ENCODE peak calls at places on chromosomes 1 and 21, in five cellular contexts. G is hepatocyte, E is fibroblast of lung, N is small intestine, X is right cardiac atrium. U is an unnamed sample. For H3K4me1, the result is how much of the 10 kb centered on the place peaks cover.

GRCh38 chr1:10513199-10513598 is 38.4 kb downstream of the PEX14 start:
- DNase-seq in G (no peak), E (no peak), N (no peak), X (no peak), U (no peak)

GRCh38 chr1:158148458-158148857 is 32.2 kb upstream of the CD1D start:
- DNase-seq in G (no peak), E (no peak), N (no peak), X (no peak), U (no peak)

GRCh38 chr1:32717503-32717902 is 14.9 kb upstream of the SYNC start:
- DNase-seq in G (no peak), E (no peak), N (no peak), X (no peak), U (no peak)

GRCh38 chr1:119143716-119144115 is 3.3 kb upstream of the WARS2 start:
- DNase-seq in G (no peak), E (no peak), N (no peak), X (no peak), U (no peak)

GRCh38 chr1:28663871-28664470 is 4.6 kb upstream of the GMEB1 start:
- DNase-seq in G (no peak), E (no peak), N (no peak), X (no peak), U (no peak)

GRCh38 chr1:212529211-212529731 is 79.3 kb upstream of the ATF3 start:
- DNase-seq in G (no peak), E (peak), N (no peak), X (no peak), U (peak)

GRCh38 chr1:234771642-234772344 is 161.8 kb upstream of the IRF2BP2 start:
- DNase-seq in G (peak), E (peak), N (no peak), X (no peak), U (peak)

GRCh38 chr1:228064741-228065542 is 17.6 kb upstream of the ARF1 start:
- DNase-seq in G (no peak), E (no peak), N (no peak), X (no peak), U (no peak)

GRCh38 chr1:172394167-172394751 is 26.2 kb upstream of the C1orf105 start:
- DNase-seq in G (peak), E (peak), N (peak), X (no peak), U (peak)

GRCh38 chr1:220575718-220576497 is 48.0 kb downstream of the MARK1 start:
- DNase-seq in G (no peak), E (peak), N (no peak), X (no peak), U (no peak)

GRCh38 chr1:62439652-62440371 is 3.0 kb downstream of the USP1 start:
- DNase-seq in G (peak), E (no peak), N (no peak), X (no peak), U (no peak)

DNA sequence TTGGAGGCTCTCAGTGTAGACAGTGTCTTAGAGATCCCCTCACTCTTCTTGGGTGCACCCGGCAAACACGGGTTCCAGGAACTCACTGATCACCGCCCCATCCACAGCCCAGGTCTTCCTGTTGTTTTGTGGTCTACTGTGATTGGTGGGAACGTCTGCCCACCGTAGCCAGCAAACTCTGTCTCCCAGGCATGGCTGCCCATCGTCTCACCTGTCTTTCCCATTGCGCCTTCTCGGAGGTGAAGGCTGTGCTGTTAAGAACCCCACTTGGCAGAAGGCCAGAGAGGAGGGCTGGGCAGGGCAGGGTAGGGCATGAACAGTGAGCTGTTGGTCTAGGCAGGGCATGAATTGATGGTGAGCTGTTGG is 14.1 kb upstream of the KCNA2 start:
- DNase-seq in G (no peak), E (no peak), N (peak), X (no peak), U (no peak)
- H3K4me3 ChIP-seq in G (no peak), E (no peak), N (no peak), X (no peak), U (no peak)

DNA sequence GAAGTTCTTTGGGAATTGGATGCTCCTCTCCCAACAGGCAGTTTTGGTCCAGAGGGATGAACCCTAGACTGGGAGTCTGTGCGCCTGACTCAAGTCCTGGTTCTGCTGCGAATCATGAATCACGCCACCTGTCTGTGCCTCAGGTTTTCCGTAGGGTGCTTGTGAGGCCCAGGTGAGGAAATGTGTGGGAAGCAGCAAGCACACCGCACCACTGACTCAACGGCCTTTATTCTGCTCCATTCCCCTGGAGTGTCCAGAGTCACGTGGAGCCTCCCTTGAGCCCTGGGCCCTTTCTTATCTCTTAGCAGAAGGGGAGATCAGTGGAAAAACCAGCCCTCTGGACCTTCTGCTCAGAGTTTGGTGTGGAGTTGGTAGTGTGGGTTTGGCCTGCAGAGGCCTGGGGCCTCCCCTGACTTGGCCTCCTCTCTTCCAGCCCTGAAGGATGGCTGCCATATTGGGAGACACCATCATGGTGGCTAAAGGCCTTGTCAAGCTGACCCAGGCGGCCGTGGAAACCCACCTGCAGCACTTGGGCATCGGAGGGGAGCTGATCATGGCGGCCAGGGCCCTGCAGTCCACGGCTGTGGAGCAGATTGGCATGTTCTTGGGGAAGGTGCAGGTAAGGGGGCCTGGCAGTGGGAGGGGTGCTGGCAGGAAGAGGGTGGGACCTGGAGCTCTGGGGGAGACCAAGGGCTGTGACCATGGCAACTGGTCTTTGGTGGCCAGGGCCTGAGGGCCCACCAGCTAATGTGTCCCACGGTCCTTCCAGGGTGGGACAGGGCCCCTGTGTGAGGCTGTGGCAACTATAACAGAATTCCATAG is 21.1 kb downstream of the COQ8A start:
- DNase-seq in G (no peak), E (no peak), N (no peak), X (no peak), U (no peak)
- H3K4me1 ChIP-seq in G (under half), E (under half), N (under half), X (under half), U (under half)

DNA sequence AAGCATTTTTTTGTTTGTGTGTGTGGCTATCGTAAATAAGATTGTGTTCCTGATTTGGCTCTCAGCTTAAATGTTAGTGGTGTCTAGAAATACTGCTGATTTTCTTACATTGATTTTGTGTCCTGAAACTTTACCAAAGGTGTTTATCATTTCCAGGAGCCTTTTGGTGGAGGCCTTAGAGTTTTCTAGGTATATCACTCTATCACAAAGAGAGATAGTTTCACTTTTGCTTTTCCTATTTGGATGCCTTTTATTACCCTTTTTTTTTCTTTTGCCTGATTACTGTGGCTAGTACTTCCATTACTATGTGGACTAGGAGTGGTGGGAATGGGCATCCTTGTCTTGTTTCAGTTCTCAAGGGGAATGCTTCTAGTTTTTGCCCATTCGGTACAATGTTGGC is 109.6 kb downstream of the S1PR1 start:
- DNase-seq in G (no peak), E (no peak), N (no peak), X (no peak), U (no peak)
- H3K4me3 ChIP-seq in G (no peak), E (no peak), N (no peak), X (no peak), U (no peak)

GRCh38 chr1:15847893-15848142 is 311 bp downstream of the SPEN start:
- DNase-seq in G (no peak), E (no peak), N (no peak), X (no peak), U (no peak)
- H3K4me1 ChIP-seq in G (under half), E (under half), N (under half), X (under half), U (under half)

DNA sequence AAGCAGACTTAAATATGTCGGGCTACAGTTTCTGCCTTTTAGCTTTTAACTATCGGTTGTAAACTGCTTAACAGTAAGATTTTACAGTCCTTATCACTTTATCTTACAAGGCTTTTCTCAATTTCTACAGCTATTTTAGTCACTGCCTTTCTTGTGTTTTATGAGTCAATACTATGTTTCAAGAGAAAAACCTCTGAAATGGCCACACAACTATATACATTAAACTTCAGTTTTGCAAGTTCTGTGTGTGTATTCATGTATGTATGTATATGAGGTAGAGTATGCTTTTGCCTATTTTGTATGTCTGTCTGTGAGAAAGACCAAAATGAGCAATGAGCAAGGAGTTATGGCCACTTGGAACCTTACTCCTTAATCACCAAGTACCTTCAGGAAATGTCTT is 169.8 kb downstream of the SYT2 start:
- DNase-seq in G (no peak), E (no peak), N (no peak), X (no peak), U (no peak)
- H3K4me3 ChIP-seq in G (no peak), E (no peak), N (peak), X (peak), U (no peak)

GRCh38 chr1:56547473-56547872 is 31.9 kb downstream of the PLPP3 start:
- DNase-seq in G (no peak), E (no peak), N (no peak), X (no peak), U (no peak)

GRCh38 chr1:56548566-56548965 is 30.8 kb downstream of the PLPP3 start:
- DNase-seq in G (no peak), E (no peak), N (no peak), X (no peak), U (no peak)

GRCh38 chr1:56550132-56550531 is 29.2 kb downstream of the PLPP3 start:
- DNase-seq in G (no peak), E (no peak), N (no peak), X (no peak), U (no peak)

GRCh38 chr1:56545711-56546110 is 33.7 kb downstream of the PLPP3 start:
- DNase-seq in G (no peak), E (no peak), N (no peak), X (no peak), U (no peak)

GRCh38 chr1:56547977-56548376 is 31.4 kb downstream of the PLPP3 start:
- DNase-seq in G (no peak), E (no peak), N (peak), X (peak), U (no peak)
- H3K4me1 ChIP-seq in G (under half), E (under half), N (under half), X (under half), U (under half)

GRCh38 chr21:28992526-28993292 is at the start of gene LTN1:
- DNase-seq in G (peak), E (peak), N (peak), X (peak), U (peak)

GRCh38 chr21:28991861-28992525 is 684 bp downstream of the LTN1 start:
- DNase-seq in G (peak), E (no peak), N (no peak), X (no peak), U (no peak)

GRCh38 chr21:28993293-28993629 is 584 bp upstream of the LTN1 start:
- DNase-seq in G (no peak), E (no peak), N (no peak), X (no peak), U (no peak)
- H3K4me3 ChIP-seq in G (peak), E (peak), N (no peak), X (peak), U (peak)

GRCh38 chr1:15058261-15058660 is 95.3 kb upstream of the TMEM51 start:
- DNase-seq in G (no peak), E (no peak), N (no peak), X (no peak), U (no peak)
- H3K4me1 ChIP-seq in G (under half), E (under half), N (under half), X (under half), U (under half)

GRCh38 chr1:154608522-154609294 is 722 bp upstream of the ADAR start:
- DNase-seq in G (peak), E (peak), N (peak), X (peak), U (peak)

GRCh38 chr1:154611150-154611865 is 3.3 kb upstream of the ADAR start:
- DNase-seq in G (no peak), E (no peak), N (no peak), X (no peak), U (peak)

GRCh38 chr1:154607748-154608521 is at the start of gene ADAR:
- DNase-seq in G (peak), E (peak), N (peak), X (peak), U (peak)

GRCh38 chr1:154607084-154607747 is 770 bp downstream of the ADAR start:
- DNase-seq in G (peak), E (peak), N (peak), X (no peak), U (no peak)

DNA sequence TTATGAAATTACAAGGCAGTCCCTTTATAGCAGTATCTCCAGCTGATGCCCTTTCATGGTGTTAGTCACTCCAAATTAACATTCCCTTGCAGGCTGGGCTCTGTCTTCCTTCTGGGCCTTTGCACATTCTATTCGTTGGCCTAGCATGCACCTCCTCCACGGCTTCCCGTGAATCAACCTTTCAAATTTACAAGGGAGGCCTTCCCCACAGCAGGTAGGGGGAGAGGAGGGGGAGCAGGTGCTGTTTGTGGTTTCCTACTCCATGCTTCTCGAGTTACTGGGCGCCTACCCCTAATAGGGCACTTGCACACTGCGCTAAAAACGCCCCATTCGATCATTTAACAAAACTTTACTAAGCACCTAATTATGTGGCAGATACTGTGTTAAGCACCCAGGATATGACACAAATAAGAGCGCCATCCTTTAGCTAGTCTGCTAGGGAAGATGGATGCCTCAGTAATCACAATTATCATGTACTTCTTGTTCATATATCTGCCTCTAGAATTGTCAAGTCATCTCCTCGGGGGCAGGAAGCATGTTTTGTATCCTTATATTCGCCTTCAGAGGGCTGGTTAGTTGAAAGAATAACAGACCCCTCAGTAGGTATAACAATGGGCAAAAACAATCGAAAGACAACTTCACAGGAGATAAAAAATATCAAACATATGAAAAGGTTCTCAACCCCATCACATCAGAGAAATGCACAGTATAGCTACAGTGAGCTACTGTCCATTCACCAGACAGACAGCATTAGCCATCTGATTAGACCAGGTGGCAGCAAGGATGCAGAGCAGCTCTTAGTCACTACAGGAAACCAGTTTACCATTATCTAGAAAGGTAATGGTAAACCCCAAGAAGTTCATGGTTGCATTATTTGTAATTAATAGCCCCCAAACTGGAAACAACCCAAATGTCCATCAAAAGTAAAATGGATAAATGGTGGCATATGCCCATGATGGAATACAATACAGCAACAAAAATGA is 1.7 kb upstream of the ADAR start:
- DNase-seq in G (no peak), E (peak), N (peak), X (no peak), U (no peak)
- H3K4me3 ChIP-seq in G (no peak), E (peak), N (no peak), X (no peak), U (no peak)